ENCODE peak calls at places on chromosome 10, in five cellular contexts. One of them, this sample, is unnamed.
A peak's percentile ranks its signal among the peaks of the same experiment; 100 is the strongest.

GRCh38 chr10:101046332-101047238 is 15.2 kb upstream of the KAZALD1 start:
- DNase-seq in PC-3: no peak
- DNase-seq in keratinocyte: no peak
- DNase-seq in cardiac muscle cell: no peak
- DNase-seq in kidney: peak; percentile 51
- DNase-seq in this sample: peak; percentile 72

GRCh38 chr10:86820509-86820908 is 64.1 kb downstream of the BMPR1A start:
- DNase-seq in PC-3: no peak
- DNase-seq in cardiac muscle cell: no peak
- DNase-seq in kidney: no peak
- DNase-seq in keratinocyte: no peak
- DNase-seq in this sample: no peak

GRCh38 chr10:127293640-127294039 is 97.2 kb upstream of the INSYN2A start:
- DNase-seq in PC-3: no peak
- DNase-seq in cardiac muscle cell: no peak
- DNase-seq in kidney: no peak
- DNase-seq in keratinocyte: no peak
- DNase-seq in this sample: no peak

GRCh38 chr10:71222541-71223364 is 10.4 kb downstream of the UNC5B start:
- DNase-seq in keratinocyte: no peak
- DNase-seq in kidney: peak; percentile 51
- DNase-seq in PC-3: no peak
- DNase-seq in cardiac muscle cell: no peak
- DNase-seq in this sample: peak; percentile 78

GRCh38 chr10:13853854-13854253 is 267.1 kb downstream of the PRPF18 start:
- DNase-seq in keratinocyte: no peak
- DNase-seq in PC-3: no peak
- DNase-seq in kidney: no peak
- DNase-seq in cardiac muscle cell: no peak
- DNase-seq in this sample: no peak

GRCh38 chr10:33746878-33747277 is 412.4 kb upstream of the NRP1 start:
- DNase-seq in kidney: no peak
- DNase-seq in keratinocyte: no peak
- DNase-seq in cardiac muscle cell: peak; percentile 24
- DNase-seq in PC-3: no peak
- DNase-seq in this sample: no peak

GRCh38 chr10:113961261-113961938 is 82.3 kb upstream of the ADRB1 start:
- DNase-seq in keratinocyte: no peak
- DNase-seq in kidney: no peak
- DNase-seq in cardiac muscle cell: no peak
- DNase-seq in PC-3: no peak
- DNase-seq in this sample: no peak

GRCh38 chr10:116880716-116881440 is 31.6 kb downstream of the ENO4 start:
- DNase-seq in cardiac muscle cell: peak; percentile 13
- DNase-seq in keratinocyte: no peak
- DNase-seq in kidney: peak; percentile 29
- DNase-seq in PC-3: no peak
- DNase-seq in this sample: no peak

GRCh38 chr10:70715853-70716795 is 43.8 kb downstream of the ADAMTS14 start:
- DNase-seq in cardiac muscle cell: peak; percentile 36
- DNase-seq in kidney: no peak
- DNase-seq in PC-3: peak; percentile 69
- DNase-seq in keratinocyte: no peak
- DNase-seq in this sample: peak; percentile 68

GRCh38 chr10:128147064-128147463 is 20.8 kb upstream of the MKI67 start:
- DNase-seq in keratinocyte: no peak
- DNase-seq in PC-3: no peak
- DNase-seq in kidney: no peak
- DNase-seq in cardiac muscle cell: no peak
- DNase-seq in this sample: no peak

GRCh38 chr10:21516270-21517131 is 9.0 kb downstream of the SKIDA1 start:
- DNase-seq in cardiac muscle cell: peak; percentile 86
- DNase-seq in keratinocyte: no peak
- DNase-seq in kidney: peak; percentile 88
- DNase-seq in PC-3: peak; percentile 55
- DNase-seq in this sample: peak; percentile 73

GRCh38 chr10:126872768-126873167 is 32.5 kb upstream of the DOCK1 start:
- DNase-seq in PC-3: no peak
- DNase-seq in kidney: no peak
- DNase-seq in cardiac muscle cell: no peak
- DNase-seq in keratinocyte: no peak
- DNase-seq in this sample: peak; percentile 49

GRCh38 chr10:73110345-73110849 is at the start of gene NUDT13:
- DNase-seq in cardiac muscle cell: peak; percentile 87
- DNase-seq in keratinocyte: no peak
- DNase-seq in kidney: no peak
- DNase-seq in PC-3: peak; percentile 72
- DNase-seq in this sample: peak; percentile 78

GRCh38 chr10:119153661-119154060 is 11.9 kb downstream of the SFXN4 start:
- DNase-seq in cardiac muscle cell: no peak
- DNase-seq in keratinocyte: no peak
- DNase-seq in PC-3: no peak
- DNase-seq in kidney: no peak
- DNase-seq in this sample: no peak

GRCh38 chr10:110336111-110336721 is 31.5 kb upstream of the SMNDC1 start:
- DNase-seq in kidney: no peak
- DNase-seq in cardiac muscle cell: peak; percentile 96
- DNase-seq in PC-3: peak; percentile 89
- DNase-seq in keratinocyte: peak; percentile 73
- DNase-seq in this sample: peak; percentile 62

GRCh38 chr10:99115703-99116102 is 119.9 kb downstream of the HPSE2 start:
- DNase-seq in kidney: no peak
- DNase-seq in cardiac muscle cell: no peak
- DNase-seq in keratinocyte: no peak
- DNase-seq in PC-3: no peak
- DNase-seq in this sample: no peak

GRCh38 chr10:99784731-99785441 is 2.4 kb downstream of the ABCC2 start:
- DNase-seq in keratinocyte: no peak
- DNase-seq in kidney: no peak
- DNase-seq in PC-3: peak; percentile 49
- DNase-seq in cardiac muscle cell: no peak
- DNase-seq in this sample: peak; percentile 33

GRCh38 chr10:110827872-110828271 is 43.9 kb upstream of the PDCD4 start:
- DNase-seq in PC-3: no peak
- DNase-seq in keratinocyte: no peak
- DNase-seq in kidney: no peak
- DNase-seq in cardiac muscle cell: no peak
- DNase-seq in this sample: no peak

GRCh38 chr10:326894-327635 is 191.8 kb downstream of the ZMYND11 start:
- DNase-seq in PC-3: no peak
- DNase-seq in keratinocyte: no peak
- DNase-seq in cardiac muscle cell: no peak
- DNase-seq in kidney: no peak
- DNase-seq in this sample: peak; percentile 15

GRCh38 chr10:43622022-43622421 is 15.8 kb downstream of the ZNF485 start:
- DNase-seq in keratinocyte: no peak
- DNase-seq in kidney: no peak
- DNase-seq in PC-3: no peak
- DNase-seq in cardiac muscle cell: no peak
- DNase-seq in this sample: no peak

GRCh38 chr10:80517416-80518142 is 20.1 kb upstream of the SH2D4B start:
- DNase-seq in keratinocyte: no peak
- DNase-seq in kidney: peak; percentile 82
- DNase-seq in PC-3: no peak
- DNase-seq in cardiac muscle cell: no peak
- DNase-seq in this sample: no peak

GRCh38 chr10:9635691-9636090 is 1382.0 kb upstream of the CELF2 start:
- DNase-seq in kidney: no peak
- DNase-seq in keratinocyte: no peak
- DNase-seq in PC-3: no peak
- DNase-seq in cardiac muscle cell: peak; percentile 24
- DNase-seq in this sample: no peak

GRCh38 chr10:52115823-52116222 is 198.3 kb upstream of the DKK1 start:
- DNase-seq in cardiac muscle cell: no peak
- DNase-seq in kidney: no peak
- DNase-seq in PC-3: peak; percentile 91
- DNase-seq in keratinocyte: no peak
- DNase-seq in this sample: no peak

GRCh38 chr10:24237801-24238390 is 29.0 kb downstream of the KIAA1217 start:
- DNase-seq in PC-3: no peak
- DNase-seq in kidney: no peak
- DNase-seq in keratinocyte: no peak
- DNase-seq in cardiac muscle cell: no peak
- DNase-seq in this sample: no peak

GRCh38 chr10:130050008-130050407 is 60.6 kb downstream of the C10orf143 start:
- DNase-seq in keratinocyte: no peak
- DNase-seq in PC-3: no peak
- DNase-seq in cardiac muscle cell: no peak
- DNase-seq in kidney: no peak
- DNase-seq in this sample: no peak

GRCh38 chr10:112280205-112280921 is 2.8 kb upstream of the TECTB start:
- DNase-seq in cardiac muscle cell: no peak
- DNase-seq in kidney: no peak
- DNase-seq in keratinocyte: no peak
- DNase-seq in PC-3: peak; percentile 37
- DNase-seq in this sample: no peak

GRCh38 chr10:24272374-24272773 is 63.4 kb downstream of the KIAA1217 start:
- DNase-seq in kidney: no peak
- DNase-seq in PC-3: no peak
- DNase-seq in cardiac muscle cell: no peak
- DNase-seq in keratinocyte: no peak
- DNase-seq in this sample: no peak

DNA sequence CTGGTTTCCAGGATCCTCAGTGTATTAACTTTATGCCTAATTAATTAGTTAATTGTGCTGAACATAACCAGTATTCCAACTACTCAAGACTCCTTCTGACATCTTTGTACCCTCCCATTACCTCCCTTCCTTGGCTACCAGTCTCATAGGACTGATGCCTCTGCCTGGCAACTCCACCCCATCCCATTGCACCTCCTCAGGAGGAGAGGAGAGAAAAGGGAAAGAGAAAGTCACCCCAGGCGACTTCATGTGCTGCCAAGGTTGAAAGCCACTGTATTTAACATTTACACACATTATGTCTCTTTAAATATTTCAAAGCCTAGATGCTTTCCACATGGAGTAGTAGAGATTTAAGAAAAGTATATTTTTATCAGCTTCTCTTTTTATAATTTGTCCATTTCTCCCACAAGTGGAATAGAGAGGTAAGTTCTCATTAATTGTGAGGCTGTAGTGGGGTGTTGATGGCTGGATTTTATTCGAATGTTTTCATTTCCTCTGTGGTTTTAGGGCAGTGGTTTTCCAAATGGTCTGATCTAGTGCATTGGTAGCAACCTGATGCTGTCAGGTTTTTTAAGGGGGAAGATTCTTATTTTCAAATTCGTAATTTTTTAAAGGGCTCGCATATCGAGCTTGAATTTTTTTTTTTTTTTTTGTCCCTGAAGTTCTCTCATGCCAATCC is 148.0 kb downstream of the BICC1 start:
- DNase-seq in kidney: no peak
- DNase-seq in keratinocyte: no peak
- DNase-seq in PC-3: no peak
- DNase-seq in cardiac muscle cell: peak; percentile 41
- DNase-seq in this sample: no peak
- H3K4me3 ChIP-seq in kidney: no peak overlapping the region
- H3K4me3 ChIP-seq in keratinocyte: no peak overlapping the region
- H3K4me3 ChIP-seq in PC-3: peak overlapping the region; percentile 2
- H3K4me3 ChIP-seq in cardiac muscle cell: no peak overlapping the region
- H3K4me3 ChIP-seq in this sample: no peak overlapping the region

DNA sequence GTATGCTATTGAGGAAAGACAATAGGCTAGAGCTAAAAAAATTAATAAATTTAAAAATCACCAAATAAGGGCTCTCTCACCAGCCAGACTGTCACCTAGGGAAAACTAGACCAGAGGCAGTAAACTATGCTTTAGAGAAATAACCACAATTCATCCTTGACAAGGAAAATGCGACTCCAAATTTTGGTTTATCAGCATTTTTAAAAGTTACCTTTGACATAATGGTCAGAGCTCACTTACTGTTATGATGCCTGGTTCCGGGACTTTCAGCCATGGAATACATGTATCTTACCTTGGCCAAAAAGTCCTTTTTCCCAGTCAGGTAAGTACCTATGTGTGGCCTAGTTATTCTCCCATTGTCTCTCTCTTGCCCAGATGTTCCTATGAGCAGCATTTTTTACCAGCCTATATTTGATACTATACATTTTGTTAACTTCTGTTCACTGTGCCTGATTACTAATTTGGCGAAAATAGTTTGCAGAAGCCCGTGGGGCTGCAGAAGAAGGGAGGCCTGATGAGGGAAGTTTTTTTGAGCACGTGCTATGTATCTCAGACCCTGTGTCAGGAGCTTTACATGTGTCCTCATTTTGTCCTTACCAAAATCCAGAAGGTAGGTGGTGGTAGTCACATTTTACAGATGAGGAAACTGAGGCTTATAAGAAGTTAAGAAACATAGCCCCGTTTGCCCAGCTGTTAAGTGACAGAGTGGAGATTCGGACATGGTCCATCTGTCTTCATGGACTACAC is 149.7 kb downstream of the CELF2 start:
- DNase-seq in kidney: no peak
- DNase-seq in cardiac muscle cell: no peak
- DNase-seq in keratinocyte: no peak
- DNase-seq in PC-3: no peak
- DNase-seq in this sample: no peak
- H3K4me3 ChIP-seq in kidney: no peak overlapping the region
- H3K4me3 ChIP-seq in cardiac muscle cell: peak overlapping the region; percentile 51
- H3K4me3 ChIP-seq in keratinocyte: no peak overlapping the region
- H3K4me3 ChIP-seq in PC-3: no peak overlapping the region
- H3K4me3 ChIP-seq in this sample: no peak overlapping the region

GRCh38 chr10:59808896-59809643 is 55.8 kb upstream of the MRLN start:
- DNase-seq in PC-3: peak; percentile 93
- DNase-seq in kidney: peak; percentile 80
- DNase-seq in keratinocyte: no peak
- DNase-seq in cardiac muscle cell: peak; percentile 62
- DNase-seq in this sample: no peak
- H3K4me3 ChIP-seq in PC-3: no peak overlapping the region
- H3K4me3 ChIP-seq in kidney: no peak overlapping the region
- H3K4me3 ChIP-seq in keratinocyte: no peak overlapping the region
- H3K4me3 ChIP-seq in cardiac muscle cell: no peak overlapping the region
- H3K4me3 ChIP-seq in this sample: no peak overlapping the region

DNA sequence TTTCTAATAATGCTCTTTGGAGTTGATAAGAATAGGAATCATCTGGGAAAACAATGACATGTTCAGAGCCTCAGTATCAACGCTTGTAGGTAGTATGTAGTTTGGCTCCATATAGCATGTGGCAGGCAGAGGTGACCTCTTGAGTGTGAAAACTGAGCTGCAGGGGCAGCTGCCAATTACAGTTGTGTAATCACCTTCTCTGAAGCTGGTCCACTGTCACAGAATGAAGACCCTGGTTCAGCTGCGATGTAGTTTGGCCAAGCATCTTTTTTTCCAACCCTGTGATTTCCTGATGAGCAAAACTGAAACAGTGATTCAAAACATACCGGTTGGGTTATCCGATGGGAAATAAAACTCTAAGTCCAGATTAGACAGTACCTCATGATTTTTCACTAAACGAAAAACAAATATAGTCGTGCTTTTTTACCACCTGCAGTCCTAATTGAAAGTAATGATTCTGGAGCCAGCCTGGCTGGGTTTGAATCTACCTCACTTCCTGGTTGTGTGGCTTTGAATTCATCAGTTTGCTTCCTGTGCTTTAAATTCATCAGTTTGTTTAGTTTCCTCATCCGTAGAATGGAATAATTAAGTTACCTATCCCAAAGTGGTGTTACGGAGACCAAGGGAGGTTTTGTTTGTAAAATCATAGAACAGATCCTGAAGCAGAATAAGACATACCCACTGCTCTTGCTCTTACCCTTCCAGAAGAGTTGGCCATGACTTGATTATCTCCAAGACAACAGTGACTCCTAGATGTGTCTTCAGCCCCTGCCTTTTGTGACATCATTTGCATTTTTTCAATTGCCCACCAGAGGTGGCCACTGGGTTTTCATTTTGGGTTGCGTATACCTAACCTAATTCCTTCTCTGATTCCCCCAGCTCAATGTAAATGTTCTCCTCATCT is 87.4 kb downstream of the CELF2 start:
- DNase-seq in PC-3: no peak
- DNase-seq in keratinocyte: no peak
- DNase-seq in kidney: no peak
- DNase-seq in cardiac muscle cell: no peak
- DNase-seq in this sample: no peak
- H3K4me3 ChIP-seq in PC-3: no peak overlapping the region
- H3K4me3 ChIP-seq in keratinocyte: no peak overlapping the region
- H3K4me3 ChIP-seq in kidney: no peak overlapping the region
- H3K4me3 ChIP-seq in cardiac muscle cell: no peak overlapping the region
- H3K4me3 ChIP-seq in this sample: no peak overlapping the region

This sample was measured in H7.